ENCODE peak calls at places on chromosomes 5 and 9, in ten cellular contexts. H is mammary epithelial cell; X is right lobe of liver; F is endothelial cell; E is foreskin keratinocyte; S is fibroblast of the aortic adventitia; C is OCI-LY7; D is CD8-positive, alpha-beta T cell; J is cardiac fibroblast; I is GM12865. R is an unnamed sample.

GRCh38 chr5:153523831-153524230 is 33.4 kb downstream of the GRIA1 start:
- DNase-seq in H (no peak), X (no peak), F (no peak), E (peak), S (peak), C (no peak), D (no peak), J (peak), I (no peak), R (no peak)

GRCh38 chr5:51484326-51484725 is 101.1 kb downstream of the ISL1 start:
- DNase-seq in H (no peak), X (no peak), F (no peak), E (no peak), S (no peak), C (no peak), D (no peak), J (peak), I (no peak), R (no peak)

GRCh38 chr5:43231977-43232376 is 40.0 kb downstream of the NIM1K start:
- DNase-seq in H (peak), X (peak), F (no peak), E (no peak), S (peak), C (peak), D (no peak), J (no peak), I (peak), R (peak)

GRCh38 chr9:91818647-91819403 is 131.2 kb downstream of the ROR2 start:
- DNase-seq in H (no peak), X (no peak), F (no peak), E (no peak), S (no peak), C (no peak), D (no peak), J (no peak), I (no peak), R (no peak)

GRCh38 chr5:169917425-169917824 is 62.9 kb downstream of the INSYN2B start:
- DNase-seq in H (peak), X (no peak), F (no peak), E (no peak), S (no peak), C (no peak), D (no peak), J (no peak), I (no peak), R (no peak)

GRCh38 chr9:113350937-113351336 is 1.6 kb downstream of the BSPRY start:
- DNase-seq in H (no peak), X (no peak), F (no peak), E (no peak), S (no peak), C (peak), D (no peak), J (no peak), I (peak), R (no peak)

GRCh38 chr5:172872997-172873491 is 39.0 kb downstream of the ERGIC1 start:
- DNase-seq in H (no peak), X (no peak), F (peak), E (no peak), S (peak), C (no peak), D (no peak), J (peak), I (no peak), R (no peak)

GRCh38 chr9:105063665-105064247 is 135.8 kb upstream of the ABCA1 start:
- DNase-seq in H (peak), X (no peak), F (no peak), E (peak), S (peak), C (no peak), D (no peak), J (peak), I (peak), R (no peak)

GRCh38 chr5:154743812-154744211 is 11.4 kb upstream of the LARP1 start:
- DNase-seq in H (no peak), X (no peak), F (no peak), E (no peak), S (no peak), C (no peak), D (no peak), J (no peak), I (no peak), R (no peak)

GRCh38 chr5:151451626-151452520 is 4.5 kb downstream of the SLC36A1 start:
- DNase-seq in H (peak), X (no peak), F (no peak), E (no peak), S (no peak), C (no peak), D (no peak), J (peak), I (peak), R (no peak)

GRCh38 chr5:148740966-148741742 is 85.3 kb upstream of the ADRB2 start:
- DNase-seq in H (peak), X (peak), F (no peak), E (no peak), S (peak), C (peak), D (no peak), J (peak), I (peak), R (peak)

GRCh38 chr9:77384406-77384805 is 207.1 kb downstream of the VPS13A start:
- DNase-seq in H (peak), X (no peak), F (no peak), E (peak), S (peak), C (no peak), D (no peak), J (peak), I (no peak), R (no peak)

GRCh38 chr9:111438576-111439235 is 45.5 kb downstream of the ECPAS start:
- DNase-seq in H (no peak), X (no peak), F (no peak), E (no peak), S (peak), C (no peak), D (no peak), J (peak), I (no peak), R (no peak)

GRCh38 chr9:110932883-110933282 is 105.4 kb downstream of the LPAR1 start:
- DNase-seq in H (no peak), X (no peak), F (no peak), E (no peak), S (no peak), C (no peak), D (no peak), J (no peak), I (no peak), R (no peak)

GRCh38 chr5:137186759-137187461 is 312.2 kb downstream of the SPOCK1 start:
- DNase-seq in H (peak), X (no peak), F (no peak), E (peak), S (peak), C (no peak), D (no peak), J (peak), I (no peak), R (no peak)

GRCh38 chr5:61416010-61416409 is 84.0 kb downstream of the ZSWIM6 start:
- DNase-seq in H (peak), X (no peak), F (no peak), E (no peak), S (peak), C (no peak), D (no peak), J (no peak), I (no peak), R (no peak)

GRCh38 chr9:115604831-115605483 is 487.0 kb upstream of the TNC start:
- DNase-seq in H (peak), X (no peak), F (no peak), E (peak), S (peak), C (no peak), D (no peak), J (peak), I (no peak), R (no peak)

GRCh38 chr5:167633931-167634341 is 657.5 kb upstream of the WWC1 start:
- DNase-seq in H (peak), X (no peak), F (no peak), E (peak), S (peak), C (no peak), D (no peak), J (peak), I (no peak), R (no peak)

GRCh38 chr9:91711755-91712591 is 238.1 kb downstream of the ROR2 start:
- DNase-seq in H (no peak), X (no peak), F (no peak), E (no peak), S (no peak), C (peak), D (peak), J (no peak), I (peak), R (no peak)

GRCh38 chr9:76323481-76323880 is 70.7 kb downstream of the RFK start:
- DNase-seq in H (peak), X (no peak), F (no peak), E (peak), S (no peak), C (no peak), D (no peak), J (no peak), I (no peak), R (no peak)

GRCh38 chr5:180739958-180740357 is at the start of gene OR2Y1:
- DNase-seq in H (no peak), X (no peak), F (no peak), E (no peak), S (no peak), C (no peak), D (no peak), J (no peak), I (no peak), R (no peak)

GRCh38 chr5:136046231-136046630 is 17.4 kb downstream of the TGFBI start:
- DNase-seq in H (no peak), X (no peak), F (no peak), E (no peak), S (no peak), C (no peak), D (no peak), J (no peak), I (no peak), R (no peak)

GRCh38 chr5:173420108-173420507 is 91.9 kb upstream of the STC2 start:
- DNase-seq in H (no peak), X (no peak), F (no peak), E (no peak), S (no peak), C (no peak), D (no peak), J (no peak), I (no peak), R (no peak)

GRCh38 chr9:37486616-37487544 is 1.1 kb downstream of the POLR1E start:
- DNase-seq in H (peak), X (peak), F (no peak), E (peak), S (peak), C (no peak), D (no peak), J (peak), I (no peak), R (no peak)

GRCh38 chr5:124274949-124275348 is 471.5 kb downstream of the ZNF608 start:
- DNase-seq in H (peak), X (no peak), F (no peak), E (peak), S (no peak), C (no peak), D (no peak), J (peak), I (no peak), R (no peak)

GRCh38 chr9:21770877-21771560 is 31.4 kb upstream of the MTAP start:
- DNase-seq in H (peak), X (no peak), F (no peak), E (peak), S (peak), C (no peak), D (no peak), J (peak), I (no peak), R (no peak)

GRCh38 chr9:133103183-133103986 is 17.7 kb downstream of the RALGDS start:
- DNase-seq in H (no peak), X (peak), F (peak), E (no peak), S (no peak), C (peak), D (peak), J (peak), I (peak), R (peak)

GRCh38 chr9:126057461-126057860 is 269.2 kb upstream of the MVB12B start:
- DNase-seq in H (no peak), X (no peak), F (no peak), E (no peak), S (no peak), C (no peak), D (no peak), J (no peak), I (no peak), R (no peak)

GRCh38 chr9:97794666-97795065 is 58.4 kb upstream of the FOXE1 start:
- DNase-seq in H (no peak), X (no peak), F (no peak), E (no peak), S (no peak), C (no peak), D (no peak), J (peak), I (no peak), R (no peak)

GRCh38 chr9:119003882-119004617 is 365.2 kb downstream of the BRINP1 start:
- DNase-seq in H (no peak), X (no peak), F (no peak), E (no peak), S (no peak), C (no peak), D (no peak), J (peak), I (no peak), R (no peak)

GRCh38 chr5:132243366-132243977 is 14.0 kb upstream of the PDLIM4 start:
- DNase-seq in H (peak), X (no peak), F (no peak), E (no peak), S (no peak), C (peak), D (no peak), J (no peak), I (no peak), R (no peak)

GRCh38 chr5:172115541-172115982 is 72.5 kb downstream of the STK10 start:
- DNase-seq in H (no peak), X (no peak), F (no peak), E (no peak), S (peak), C (peak), D (no peak), J (no peak), I (no peak), R (no peak)

DNA sequence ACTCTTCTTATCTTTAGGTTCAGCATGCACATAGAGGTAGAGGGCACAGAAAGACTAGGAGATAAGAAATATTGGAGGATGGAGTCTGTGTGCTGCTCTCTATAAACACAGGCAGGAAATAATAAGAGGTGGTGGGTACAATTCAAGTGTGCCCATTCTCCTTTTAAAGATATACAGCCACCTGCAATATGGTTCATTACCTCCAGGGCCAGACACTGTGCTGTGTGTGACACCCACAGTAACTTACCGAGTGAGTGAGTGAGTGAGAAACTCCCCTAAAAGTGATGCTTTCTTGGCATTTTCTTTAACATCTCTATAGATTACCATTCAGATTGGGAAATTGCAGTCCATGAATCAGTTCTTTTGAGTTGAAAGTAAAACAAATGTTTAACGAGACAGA is 311.8 kb upstream of the KCNN2 start:
- DNase-seq in H (no peak), X (no peak), F (no peak), E (no peak), S (no peak), C (no peak), D (no peak), J (no peak), I (no peak), R (no peak)
- TF ChIP-seq CTCF in H (no peak), X (no peak), F (no peak), E (no peak), S (no peak), C (no peak), D (no peak), J (no peak), I (no peak), R (no peak)

DNA sequence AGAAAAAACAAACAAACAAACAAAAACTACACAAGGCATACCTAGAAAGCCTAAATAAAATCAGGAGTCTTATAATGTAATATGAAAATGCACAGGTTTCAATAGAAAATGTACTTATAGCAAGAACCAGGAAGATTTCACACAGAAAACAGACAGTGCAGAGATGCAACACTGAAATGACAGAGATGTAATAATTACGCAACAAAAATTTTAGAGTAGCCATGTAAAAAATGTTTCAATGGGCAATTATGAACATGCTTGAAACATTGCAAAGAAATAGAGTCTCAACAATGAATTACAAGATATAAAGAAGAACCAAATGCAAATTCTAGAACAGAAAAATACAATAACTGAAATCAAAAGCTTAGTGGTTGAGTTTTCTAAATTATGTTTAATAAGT is 405.9 kb downstream of the PLK2 start:
- DNase-seq in H (no peak), X (no peak), F (no peak), E (no peak), S (no peak), C (no peak), D (no peak), J (no peak), I (no peak), R (no peak)
- TF ChIP-seq CTCF in H (no peak), X (no peak), F (no peak), E (no peak), S (no peak), C (no peak), D (no peak), J (no peak), I (no peak), R (no peak)

DNA sequence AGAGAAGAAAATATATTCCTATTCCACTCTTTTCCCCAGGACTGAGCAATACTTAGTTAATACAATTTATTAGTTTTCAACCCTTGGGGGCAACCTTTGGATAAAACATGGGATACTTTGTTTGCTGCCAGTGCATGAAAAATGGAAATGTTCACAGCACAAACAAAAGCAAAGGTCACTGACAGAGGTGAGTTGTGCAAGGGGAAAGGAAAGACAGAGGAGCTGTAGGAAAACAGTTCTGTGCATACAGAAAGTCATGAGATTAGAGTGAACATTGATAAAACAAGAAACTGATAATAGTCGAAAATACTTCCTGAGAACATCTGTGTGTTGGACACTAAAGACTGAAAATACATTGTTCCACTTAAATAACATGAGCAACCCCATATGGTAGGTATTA is 779.8 kb downstream of the TLE4 start:
- DNase-seq in H (no peak), X (no peak), F (no peak), E (no peak), S (no peak), C (no peak), D (no peak), J (no peak), I (no peak), R (no peak)
- TF ChIP-seq CTCF in H (no peak), X (no peak), F (no peak), E (no peak), S (no peak), C (no peak), D (no peak), J (no peak), I (no peak), R (no peak)

GRCh38 chr9:78439866-78440830 is 143.2 kb downstream of the PSAT1 start:
- DNase-seq in H (no peak), X (no peak), F (no peak), E (no peak), S (no peak), C (no peak), D (no peak), J (no peak), I (no peak), R (no peak)
- TF ChIP-seq CTCF in H (no peak), X (no peak), F (no peak), E (no peak), S (no peak), C (no peak), D (no peak), J (no peak), I (no peak), R (no peak)

GRCh38 chr9:121325387-121325786 is 44.7 kb downstream of the STOM start:
- DNase-seq in H (no peak), X (no peak), F (no peak), E (no peak), S (no peak), C (no peak), D (no peak), J (peak), I (no peak), R (no peak)
- TF ChIP-seq CTCF in H (no peak), X (no peak), F (no peak), E (no peak), S (no peak), C (no peak), D (no peak), J (no peak), I (no peak), R (no peak)

DNA sequence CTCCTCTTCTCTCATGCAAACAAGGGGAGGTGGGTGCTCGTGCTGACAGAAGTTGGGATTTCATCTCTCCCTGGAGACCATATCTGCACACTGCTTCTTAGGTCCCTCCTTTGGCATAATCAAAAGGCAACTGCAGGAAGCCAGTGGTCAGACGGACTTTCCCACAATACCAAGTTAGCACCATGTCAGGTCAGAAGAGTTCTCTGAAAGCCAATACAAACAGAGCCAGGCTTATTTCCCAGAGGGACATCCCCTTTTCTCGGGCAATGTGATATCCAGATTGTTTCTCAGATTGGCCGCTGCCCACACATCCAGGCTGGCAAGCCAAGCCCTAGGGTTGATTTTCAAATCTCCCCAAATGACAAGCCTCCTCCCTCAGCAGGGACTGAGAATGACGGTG is 241.1 kb downstream of the NFIB start:
- DNase-seq in H (no peak), X (no peak), F (no peak), E (no peak), S (no peak), C (no peak), D (no peak), J (no peak), I (no peak), R (no peak)
- TF ChIP-seq CTCF in H (no peak), X (no peak), F (no peak), E (no peak), S (no peak), C (no peak), D (no peak), J (no peak), I (no peak), R (no peak)

GRCh38 chr5:78647838-78648358 is 674 bp downstream of the LHFPL2 start:
- DNase-seq in H (peak), X (peak), F (peak), E (no peak), S (peak), C (no peak), D (no peak), J (no peak), I (no peak), R (peak)
- TF ChIP-seq CTCF in H (peak), X (peak), F (no peak), E (peak), S (no peak), C (no peak), D (no peak), J (no peak), I (peak), R (no peak)

DNA sequence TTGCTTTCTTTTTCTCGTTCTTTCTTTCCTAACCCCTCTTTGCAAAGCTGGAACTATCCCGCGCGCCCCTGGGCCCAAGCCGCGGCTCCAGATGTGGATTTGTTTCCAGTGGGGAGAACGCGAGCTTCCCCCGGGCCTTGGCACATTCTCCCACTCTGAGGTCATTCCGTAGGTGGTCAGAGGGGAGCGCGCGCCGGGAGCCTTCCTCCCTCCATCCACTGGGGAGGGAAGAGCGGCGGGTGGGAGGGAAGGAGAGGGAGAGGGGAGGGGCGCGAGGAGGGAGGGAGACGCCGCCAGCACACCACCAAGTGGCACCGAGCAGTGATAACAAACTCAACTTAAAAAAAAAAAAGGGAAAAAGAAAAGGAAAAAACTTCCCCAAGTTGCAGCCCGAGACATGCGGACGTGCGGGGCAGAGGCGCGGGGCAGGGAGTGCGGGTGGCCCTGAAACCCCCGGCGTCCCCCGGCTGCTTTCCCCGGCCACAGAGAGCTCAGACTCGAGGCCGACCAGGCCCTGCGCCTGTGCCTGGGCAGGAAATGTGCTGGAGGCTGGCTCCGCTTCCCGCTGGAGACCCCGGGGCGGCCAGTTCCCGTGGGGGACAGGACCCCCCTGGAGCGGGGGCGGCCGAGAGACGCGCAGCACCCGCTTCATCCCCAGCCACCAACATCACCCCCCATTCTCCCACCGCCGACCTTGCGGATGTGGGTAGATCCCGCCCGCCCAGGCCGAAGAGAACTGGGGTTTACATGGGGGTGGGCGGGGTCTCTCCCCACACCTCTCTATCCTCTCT is 3.1 kb downstream of the IER5L start:
- DNase-seq in H (peak), X (peak), F (peak), E (peak), S (peak), C (peak), D (no peak), J (peak), I (peak), R (peak)
- TF ChIP-seq CTCF in H (peak), X (no peak), F (no peak), E (peak), S (no peak), C (no peak), D (no peak), J (peak), I (no peak), R (no peak)

GRCh38 chr9:127854169-127854833 is at the start of gene ENG:
- DNase-seq in H (peak), X (peak), F (peak), E (no peak), S (peak), C (no peak), D (no peak), J (peak), I (no peak), R (peak)
- TF ChIP-seq CTCF in H (peak), X (no peak), F (no peak), E (no peak), S (peak), C (no peak), D (no peak), J (peak), I (no peak), R (no peak)

R was measured in Calu3.